ENCODE peak calls at places on chromosomes 16 and 17, in nine cellular contexts. B is COR-L47; A is stimulated activated CD4-positive, alpha-beta T cell treated with anti-CD3 and anti-CD28 coated beads, Interleukin-1b, Interleukin-23, amount 100 ng/mL, for 4 hours; K is left lobe of liver; N is AML-193; D is OCI-M1; E is hepatic stellate cell; O is AG10803; M is caudate nucleus. G is an unnamed sample.

GRCh38 chr17:7133424-7133823 is 18.8 kb upstream of the ASGR2 start:
- DNase-seq in E (no peak), D (peak; percentile 68), B (no peak), O (no peak), A (peak; percentile 11), N (no peak), M (no peak), K (no peak), G (peak; percentile 95)

GRCh38 chr17:59859444-59860025 is 33.2 kb downstream of the TUBD1 start:
- DNase-seq in A (no peak), M (no peak), N (peak; percentile 81), O (peak; percentile 73), K (no peak), E (no peak), D (peak; percentile 72), B (no peak), G (peak; percentile 55)

GRCh38 chr16:24550295-24550694 is 10.9 kb downstream of the RBBP6 start:
- DNase-seq in O (no peak), E (no peak), N (no peak), A (no peak), B (no peak), D (no peak), K (no peak), M (no peak), G (no peak)

GRCh38 chr17:34151081-34151480 is 104.0 kb upstream of the CCL2 start:
- DNase-seq in O (peak; percentile 25), M (no peak), K (no peak), N (no peak), A (no peak), B (no peak), D (no peak), E (no peak), G (no peak)

GRCh38 chr17:49213803-49214202 is 3.3 kb downstream of the ABI3 start:
- DNase-seq in A (no peak), E (no peak), B (no peak), O (no peak), K (no peak), D (no peak), N (no peak), M (no peak), G (no peak)

GRCh38 chr17:80270836-80271235 is 10.2 kb downstream of the RNF213 start:
- DNase-seq in A (peak; percentile 51), M (no peak), B (no peak), D (peak; percentile 5), K (no peak), N (no peak), E (peak; percentile 60), O (no peak), G (no peak)

GRCh38 chr16:73122604-73123386 is 74.9 kb upstream of the ZFHX3 start:
- DNase-seq in E (peak; percentile 17), A (no peak), N (peak; percentile 6), O (peak; percentile 12), M (no peak), D (no peak), B (no peak), K (no peak), G (peak; percentile 47)

GRCh38 chr17:19702231-19702641 is 14.1 kb downstream of the SLC47A2 start:
- DNase-seq in D (no peak), B (no peak), N (no peak), K (no peak), A (no peak), M (no peak), E (no peak), O (no peak), G (peak; percentile 83)

GRCh38 chr16:20814761-20815160 is 8.4 kb downstream of the REXO5 start:
- DNase-seq in K (no peak), B (no peak), N (no peak), A (no peak), E (no peak), O (no peak), D (no peak), M (no peak), G (no peak)

GRCh38 chr17:75785770-75786538 is 1.3 kb downstream of the UNK start:
- DNase-seq in O (peak; percentile 54), A (no peak), M (no peak), N (peak; percentile 46), E (no peak), K (peak; percentile 40), D (peak; percentile 72), B (no peak), G (peak; percentile 77)

GRCh38 chr17:76207670-76208069 is 32.6 kb downstream of the RNF157 start:
- DNase-seq in M (no peak), D (no peak), A (no peak), O (no peak), B (no peak), K (no peak), E (no peak), N (no peak), G (no peak)